ENCODE peak calls at places on chromosomes 2 and 18, in seven cellular contexts. X is ovary, H is stomach, Y is colonic mucosa, Z is GM23338, S is H9, E is OCI-LY7. U is an unnamed sample.
A peak's percentile ranks its signal among the peaks of the same experiment; 100 is the strongest.

GRCh38 chr18:34643982-34644381 is 66.1 kb upstream of the DTNA start:
- DNase-seq in X (no peak), H (no peak), Y (no peak), Z (no peak), S (no peak), E (no peak), U (no peak)

GRCh38 chr2:96591054-96591453 is 47.1 kb downstream of the KANSL3 start:
- DNase-seq in X (no peak), H (no peak), Y (no peak), Z (no peak), S (no peak), E (no peak), U (no peak)

GRCh38 chr2:181165199-181165868 is 184.9 kb downstream of the UBE2E3 start:
- DNase-seq in X (no peak), H (no peak), Y (no peak), Z (no peak), S (no peak), E (no peak), U (no peak)

GRCh38 chr2:3522851-3523481 is 3.6 kb upstream of the ADI1 start:
- DNase-seq in X (peak; percentile 66), H (peak; percentile 55), Y (no peak), Z (no peak), S (no peak), E (no peak), U (peak; percentile 27)

GRCh38 chr2:190860985-190861721 is 19.5 kb upstream of the GLS start:
- DNase-seq in X (no peak), H (no peak), Y (no peak), Z (peak; percentile 86), S (peak; percentile 76), E (no peak), U (no peak)

GRCh38 chr2:218871345-218872302 is 9.0 kb upstream of the WNT10A start:
- DNase-seq in X (no peak), H (no peak), Y (no peak), Z (no peak), S (no peak), E (no peak), U (no peak)

GRCh38 chr18:30486856-30487255 is 555.7 kb downstream of the DSC3 start:
- DNase-seq in X (no peak), H (no peak), Y (no peak), Z (no peak), S (no peak), E (no peak), U (no peak)

GRCh38 chr2:214096200-214096599 is 314.7 kb upstream of the VWC2L start:
- DNase-seq in X (no peak), H (no peak), Y (no peak), Z (no peak), S (no peak), E (no peak), U (no peak)

GRCh38 chr2:117958186-117958585 is 55.7 kb downstream of the CCDC93 start:
- DNase-seq in X (no peak), H (no peak), Y (peak; percentile 41), Z (no peak), S (no peak), E (no peak), U (no peak)

GRCh38 chr2:191252699-191253098 is 7.5 kb downstream of the MYO1B start:
- DNase-seq in X (no peak), H (no peak), Y (no peak), Z (no peak), S (no peak), E (no peak), U (no peak)

GRCh38 chr2:105405291-105405690 is 6.4 kb upstream of the FHL2 start:
- DNase-seq in X (no peak), H (no peak), Y (no peak), Z (no peak), S (no peak), E (no peak), U (no peak)
- H3K4me1 ChIP-seq in X (peaks cover 22% of the 10 kb centered on the region), H (peaks cover 18% of the 10 kb centered on the region), Y (no peaks in the 10 kb centered on the region), Z (peaks cover 5% of the 10 kb centered on the region), S (peaks cover 2% of the 10 kb centered on the region), E (no peaks in the 10 kb centered on the region), U (peaks cover 25% of the 10 kb centered on the region)

DNA sequence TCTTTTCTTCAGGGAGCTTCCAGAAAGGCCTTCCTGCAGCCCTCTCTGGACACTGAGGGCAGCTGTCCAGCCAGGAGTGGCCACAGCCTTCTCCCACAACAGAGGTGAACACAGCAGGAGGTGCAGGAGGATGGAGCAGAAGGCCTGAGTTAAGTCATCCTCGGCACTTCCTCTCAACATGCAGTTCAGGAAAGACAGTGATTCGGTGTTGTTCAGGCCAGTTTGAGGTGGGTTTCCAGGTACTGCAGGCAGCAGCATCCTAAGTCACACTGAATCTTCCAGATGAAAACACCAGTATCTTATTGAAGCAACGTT is 225.3 kb upstream of the PXDN start:
- DNase-seq in X (no peak), H (no peak), Y (no peak), Z (no peak), S (no peak), E (no peak), U (no peak)
- H3K4me1 ChIP-seq in X (no peaks in the 10 kb centered on the region), H (no peaks in the 10 kb centered on the region), Y (no peaks in the 10 kb centered on the region), Z (peaks cover 37% of the 10 kb centered on the region), S (peaks cover 3% of the 10 kb centered on the region), E (no peaks in the 10 kb centered on the region), U (no peaks in the 10 kb centered on the region)

GRCh38 chr2:169711751-169712509 is 17.7 kb downstream of the PHOSPHO2 start:
- DNase-seq in X (no peak), H (no peak), Y (peak; percentile 55), Z (peak; percentile 58), S (no peak), E (peak; percentile 53), U (peak; percentile 59)
- H3K4me1 ChIP-seq in X (peaks cover 7% of the 10 kb centered on the region), H (peaks cover 22% of the 10 kb centered on the region), Y (peaks cover 23% of the 10 kb centered on the region), Z (no peaks in the 10 kb centered on the region), S (no peaks in the 10 kb centered on the region), E (no peaks in the 10 kb centered on the region), U (peaks cover 67% of the 10 kb centered on the region)

GRCh38 chr2:201855356-201855755 is 49.0 kb downstream of the CDK15 start:
- DNase-seq in X (no peak), H (no peak), Y (no peak), Z (no peak), S (no peak), E (no peak), U (no peak)

GRCh38 chr2:201858267-201858666 is 51.9 kb downstream of the CDK15 start:
- DNase-seq in X (no peak), H (no peak), Y (no peak), Z (peak; percentile 53), S (no peak), E (no peak), U (no peak)

GRCh38 chr2:201854841-201855240 is 48.5 kb downstream of the CDK15 start:
- DNase-seq in X (no peak), H (no peak), Y (no peak), Z (no peak), S (no peak), E (no peak), U (no peak)

GRCh38 chr2:201857326-201857725 is 51.0 kb downstream of the CDK15 start:
- DNase-seq in X (no peak), H (no peak), Y (no peak), Z (no peak), S (no peak), E (no peak), U (no peak)

GRCh38 chr2:201856561-201856960 is 50.2 kb downstream of the CDK15 start:
- DNase-seq in X (no peak), H (no peak), Y (no peak), Z (no peak), S (no peak), E (no peak), U (no peak)
- H3K4me1 ChIP-seq in X (peaks cover 5% of the 10 kb centered on the region), H (peaks cover 4% of the 10 kb centered on the region), Y (no peaks in the 10 kb centered on the region), Z (peaks cover 36% of the 10 kb centered on the region), S (peaks cover 5% of the 10 kb centered on the region), E (no peaks in the 10 kb centered on the region), U (peaks cover 12% of the 10 kb centered on the region)

GRCh38 chr2:188294547-188294946 is 2.9 kb downstream of the GULP1 start:
- DNase-seq in X (no peak), H (no peak), Y (no peak), Z (no peak), S (no peak), E (no peak), U (no peak)
- H3K4me1 ChIP-seq in X (peaks cover 2% of the 10 kb centered on the region), H (no peaks in the 10 kb centered on the region), Y (no peaks in the 10 kb centered on the region), Z (peaks cover 41% of the 10 kb centered on the region), S (peaks cover 3% of the 10 kb centered on the region), E (no peaks in the 10 kb centered on the region), U (peaks cover 13% of the 10 kb centered on the region)

GRCh38 chr2:144091622-144092021 is 428.3 kb downstream of the ZEB2 start:
- DNase-seq in X (no peak), H (no peak), Y (no peak), Z (no peak), S (no peak), E (no peak), U (no peak)

GRCh38 chr2:144099340-144099739 is 420.6 kb downstream of the ZEB2 start:
- DNase-seq in X (no peak), H (no peak), Y (no peak), Z (no peak), S (no peak), E (no peak), U (no peak)

GRCh38 chr2:144097440-144098225 is 422.3 kb downstream of the ZEB2 start:
- DNase-seq in X (no peak), H (no peak), Y (no peak), Z (no peak), S (no peak), E (no peak), U (no peak)

GRCh38 chr2:144096531-144096930 is 423.4 kb downstream of the ZEB2 start:
- DNase-seq in X (no peak), H (no peak), Y (no peak), Z (no peak), S (no peak), E (no peak), U (no peak)

DNA sequence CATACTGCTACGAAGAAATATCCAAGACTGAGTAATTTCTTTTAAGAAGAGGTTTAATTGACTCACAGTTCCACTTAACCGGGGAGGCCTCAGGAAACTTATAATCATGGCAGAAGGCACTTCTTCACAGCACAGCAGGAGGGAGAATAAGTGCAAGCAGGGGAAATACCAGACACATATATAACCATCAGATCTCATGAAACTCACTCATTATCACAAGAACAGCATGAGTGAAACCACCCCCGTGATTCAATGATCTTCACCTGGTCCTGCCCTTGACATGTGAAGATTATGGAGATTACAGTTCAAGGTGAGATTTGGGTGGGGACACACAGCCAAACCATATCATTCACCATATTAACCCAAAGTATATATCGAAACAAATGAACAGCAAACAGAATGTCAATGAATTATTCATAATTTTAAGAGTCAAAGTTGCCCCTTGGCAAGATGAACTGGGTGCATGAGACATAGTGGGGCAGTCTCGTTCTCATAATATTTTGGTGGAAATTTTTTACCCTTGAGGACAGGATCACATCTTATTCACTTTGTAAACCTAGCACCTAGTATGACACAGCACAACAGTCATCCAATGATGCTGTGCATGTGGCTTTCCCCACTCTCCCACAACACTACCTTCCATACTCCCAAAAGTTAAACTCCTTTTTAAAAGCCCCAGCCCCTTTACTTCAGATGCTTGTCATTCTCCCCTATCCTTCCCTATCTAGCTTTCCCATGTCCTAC is 425.3 kb downstream of the ZEB2 start:
- DNase-seq in X (no peak), H (no peak), Y (no peak), Z (no peak), S (no peak), E (no peak), U (no peak)
- H3K4me1 ChIP-seq in X (no peaks in the 10 kb centered on the region), H (no peaks in the 10 kb centered on the region), Y (no peaks in the 10 kb centered on the region), Z (no peaks in the 10 kb centered on the region), S (no peaks in the 10 kb centered on the region), E (no peaks in the 10 kb centered on the region), U (no peaks in the 10 kb centered on the region)

U was measured in transverse colon.